ENCODE peak calls at places on chromosome 12, in six cellular contexts. One of them, this sample, is unnamed.
A peak's percentile ranks its signal among the peaks of the same experiment; 100 is the strongest.

GRCh38 chr12:54239568-54239967 is 40.4 kb downstream of the CBX5 start:
- DNase-seq in H1: no peak
- DNase-seq in HepG2: no peak
- DNase-seq in GM12878: no peak
- DNase-seq in K562: no peak
- DNase-seq in HCT116: no peak
- DNase-seq in this sample: no peak

GRCh38 chr12:69908208-69908607 is 83.2 kb downstream of the MYRFL start:
- DNase-seq in HepG2: no peak
- DNase-seq in GM12878: no peak
- DNase-seq in H1: no peak
- DNase-seq in HCT116: no peak
- DNase-seq in K562: no peak
- DNase-seq in this sample: peak; percentile 97

GRCh38 chr12:28780096-28780495 is 369.0 kb upstream of the FAR2 start:
- DNase-seq in H1: no peak
- DNase-seq in HepG2: peak; percentile 12
- DNase-seq in GM12878: no peak
- DNase-seq in K562: no peak
- DNase-seq in HCT116: no peak
- DNase-seq in this sample: peak; percentile 75

GRCh38 chr12:12172106-12172511 is 94.7 kb downstream of the LRP6 start:
- DNase-seq in H1: no peak
- DNase-seq in GM12878: peak; percentile 90
- DNase-seq in HepG2: no peak
- DNase-seq in HCT116: no peak
- DNase-seq in K562: no peak
- DNase-seq in this sample: peak; percentile 9

GRCh38 chr12:26512213-26512612 is 316.8 kb downstream of the SSPN start:
- DNase-seq in K562: no peak
- DNase-seq in GM12878: no peak
- DNase-seq in HepG2: no peak
- DNase-seq in H1: no peak
- DNase-seq in HCT116: no peak
- DNase-seq in this sample: no peak

GRCh38 chr12:106602071-106602470 is 19.3 kb downstream of the RFX4 start:
- DNase-seq in GM12878: no peak
- DNase-seq in HCT116: no peak
- DNase-seq in H1: no peak
- DNase-seq in HepG2: no peak
- DNase-seq in K562: no peak
- DNase-seq in this sample: no peak

GRCh38 chr12:28704477-28705169 is 444.5 kb upstream of the FAR2 start:
- DNase-seq in GM12878: no peak
- DNase-seq in HCT116: no peak
- DNase-seq in H1: no peak
- DNase-seq in HepG2: no peak
- DNase-seq in K562: no peak
- DNase-seq in this sample: no peak

GRCh38 chr12:19251481-19251880 is 121.9 kb downstream of the PLEKHA5 start:
- DNase-seq in HCT116: no peak
- DNase-seq in H1: no peak
- DNase-seq in K562: no peak
- DNase-seq in HepG2: no peak
- DNase-seq in GM12878: no peak
- DNase-seq in this sample: no peak

GRCh38 chr12:86551146-86551571 is 295.0 kb upstream of the MGAT4C start:
- DNase-seq in H1: no peak
- DNase-seq in HepG2: no peak
- DNase-seq in HCT116: no peak
- DNase-seq in K562: no peak
- DNase-seq in GM12878: no peak
- DNase-seq in this sample: no peak

GRCh38 chr12:42855362-42855950 is 265.9 kb upstream of the PRICKLE1 start:
- DNase-seq in GM12878: no peak
- DNase-seq in K562: no peak
- DNase-seq in HepG2: no peak
- DNase-seq in HCT116: no peak
- DNase-seq in H1: no peak
- DNase-seq in this sample: no peak

GRCh38 chr12:115866909-115867525 is 410.5 kb downstream of the MED13L start:
- DNase-seq in GM12878: no peak
- DNase-seq in HCT116: no peak
- DNase-seq in K562: no peak
- DNase-seq in H1: no peak
- DNase-seq in HepG2: peak; percentile 6
- DNase-seq in this sample: no peak

GRCh38 chr12:27785882-27786570 is 6.0 kb upstream of the MANSC4 start:
- DNase-seq in GM12878: no peak
- DNase-seq in HepG2: no peak
- DNase-seq in H1: no peak
- DNase-seq in HCT116: no peak
- DNase-seq in K562: no peak
- DNase-seq in this sample: peak; percentile 39

GRCh38 chr12:67091204-67091603 is 178.0 kb upstream of the CAND1 start:
- DNase-seq in GM12878: no peak
- DNase-seq in H1: no peak
- DNase-seq in K562: no peak
- DNase-seq in HepG2: no peak
- DNase-seq in HCT116: no peak
- DNase-seq in this sample: no peak

GRCh38 chr12:15532364-15532977 is 210.2 kb downstream of the PTPRO start:
- DNase-seq in HepG2: peak; percentile 55
- DNase-seq in K562: no peak
- DNase-seq in H1: peak; percentile 36
- DNase-seq in HCT116: peak; percentile 72
- DNase-seq in GM12878: peak; percentile 36
- DNase-seq in this sample: peak; percentile 41

GRCh38 chr12:12319501-12320322 is 30.3 kb downstream of the MANSC1 start:
- DNase-seq in H1: no peak
- DNase-seq in GM12878: no peak
- DNase-seq in HCT116: no peak
- DNase-seq in HepG2: peak; percentile 30
- DNase-seq in K562: no peak
- DNase-seq in this sample: no peak

GRCh38 chr12:96143392-96143791 is 50.8 kb upstream of the ELK3 start:
- DNase-seq in HCT116: no peak
- DNase-seq in HepG2: no peak
- DNase-seq in GM12878: no peak
- DNase-seq in H1: no peak
- DNase-seq in K562: no peak
- DNase-seq in this sample: no peak

GRCh38 chr12:64452559-64453329 is 824 bp downstream of the TBK1 start:
- DNase-seq in GM12878: no peak
- DNase-seq in H1: no peak
- DNase-seq in K562: no peak
- DNase-seq in HCT116: peak; percentile 52
- DNase-seq in HepG2: peak; percentile 52
- DNase-seq in this sample: peak; percentile 85

GRCh38 chr12:50581226-50582184 is 76.7 kb downstream of the DIP2B start:
- DNase-seq in GM12878: no peak
- DNase-seq in HCT116: no peak
- DNase-seq in K562: no peak
- DNase-seq in HepG2: no peak
- DNase-seq in H1: no peak
- DNase-seq in this sample: no peak

GRCh38 chr12:8078400-8078799 is 3.7 kb upstream of the NECAP1 start:
- DNase-seq in GM12878: no peak
- DNase-seq in K562: peak; percentile 23
- DNase-seq in HepG2: no peak
- DNase-seq in HCT116: peak; percentile 50
- DNase-seq in H1: no peak
- DNase-seq in this sample: peak; percentile 84

GRCh38 chr12:117832459-117833457 is 136.0 kb downstream of the KSR2 start:
- DNase-seq in HepG2: no peak
- DNase-seq in H1: no peak
- DNase-seq in K562: no peak
- DNase-seq in HCT116: no peak
- DNase-seq in GM12878: no peak
- DNase-seq in this sample: no peak

GRCh38 chr12:26746315-26746714 is 86.7 kb downstream of the ITPR2 start:
- DNase-seq in HepG2: no peak
- DNase-seq in GM12878: no peak
- DNase-seq in K562: no peak
- DNase-seq in HCT116: no peak
- DNase-seq in H1: no peak
- DNase-seq in this sample: peak; percentile 35

GRCh38 chr12:69130064-69130463 is 109.3 kb upstream of the CPSF6 start:
- DNase-seq in GM12878: no peak
- DNase-seq in HCT116: no peak
- DNase-seq in H1: no peak
- DNase-seq in K562: no peak
- DNase-seq in HepG2: no peak
- DNase-seq in this sample: no peak

GRCh38 chr12:129844662-129845061 is 59.2 kb downstream of the TMEM132D start:
- DNase-seq in HCT116: no peak
- DNase-seq in K562: no peak
- DNase-seq in HepG2: no peak
- DNase-seq in H1: no peak
- DNase-seq in GM12878: no peak
- DNase-seq in this sample: no peak

GRCh38 chr12:43221216-43221615 is 330.8 kb downstream of the ADAMTS20 start:
- DNase-seq in GM12878: no peak
- DNase-seq in HCT116: no peak
- DNase-seq in K562: no peak
- DNase-seq in H1: no peak
- DNase-seq in HepG2: no peak
- DNase-seq in this sample: no peak

GRCh38 chr12:121182222-121182896 is 27.6 kb upstream of the P2RX4 start:
- DNase-seq in HCT116: no peak
- DNase-seq in K562: no peak
- DNase-seq in GM12878: no peak
- DNase-seq in H1: no peak
- DNase-seq in HepG2: no peak
- DNase-seq in this sample: no peak

GRCh38 chr12:93950321-93950720 is 198.1 kb upstream of the PLXNC1 start:
- DNase-seq in HCT116: no peak
- DNase-seq in HepG2: no peak
- DNase-seq in K562: no peak
- DNase-seq in GM12878: no peak
- DNase-seq in H1: no peak
- DNase-seq in this sample: no peak

GRCh38 chr12:53046655-53047220 is 3.1 kb upstream of the TNS2 start:
- DNase-seq in K562: no peak
- DNase-seq in HepG2: peak; percentile 51
- DNase-seq in H1: no peak
- DNase-seq in HCT116: no peak
- DNase-seq in GM12878: no peak
- DNase-seq in this sample: peak; percentile 66

DNA sequence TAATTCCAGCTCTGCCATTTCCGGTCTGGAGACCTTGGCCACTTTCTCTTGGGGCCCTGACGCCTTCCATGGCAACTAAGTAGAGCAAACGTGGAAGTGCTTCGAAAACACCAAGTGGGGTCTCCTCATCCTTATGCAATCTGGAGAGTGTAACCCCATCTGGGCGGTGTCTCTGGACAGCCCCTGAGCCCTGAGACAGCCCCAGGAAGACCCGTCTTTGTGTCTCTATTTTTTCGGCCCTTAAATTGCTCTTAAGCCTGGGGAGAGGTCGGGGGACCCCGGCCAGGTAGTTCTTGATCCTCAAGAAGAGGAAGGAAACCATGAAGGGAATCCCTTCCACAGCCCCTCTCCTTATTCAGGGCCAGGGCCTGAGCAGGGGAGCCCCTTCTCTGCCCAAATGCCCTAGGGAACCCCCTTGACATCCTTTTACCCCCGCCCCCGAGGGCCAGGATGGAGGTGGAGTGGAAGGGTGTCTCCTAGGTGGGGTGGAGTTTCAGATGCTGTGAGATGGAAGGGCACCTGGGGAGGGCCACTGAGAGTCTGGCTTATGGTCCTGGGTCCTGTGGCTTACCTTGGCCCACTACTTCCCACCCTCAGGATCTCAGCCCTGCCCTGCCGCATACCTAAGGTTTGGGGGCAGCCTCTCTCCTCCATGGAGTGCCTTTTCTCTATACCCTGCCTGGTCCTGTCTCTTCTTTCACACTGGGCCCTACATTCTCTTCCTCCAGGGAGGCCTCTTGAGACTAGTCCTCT is 17.6 kb upstream of the NR4A1 start:
- DNase-seq in HepG2: no peak
- DNase-seq in K562: no peak
- DNase-seq in H1: no peak
- DNase-seq in GM12878: no peak
- DNase-seq in HCT116: no peak
- DNase-seq in this sample: no peak
- H2AFZ ChIP-seq in HepG2: no peak overlapping the region
- H2AFZ ChIP-seq in K562: peak overlapping the region; percentile 97
- H2AFZ ChIP-seq in H1: peak overlapping the region; percentile 11
- H2AFZ ChIP-seq in GM12878: peak overlapping the region; percentile 64
- H2AFZ ChIP-seq in HCT116: no peak overlapping the region
- H2AFZ ChIP-seq in this sample: no peak overlapping the region

GRCh38 chr12:89140580-89141236 is 211.6 kb downstream of the DUSP6 start:
- DNase-seq in HepG2: no peak
- DNase-seq in K562: no peak
- DNase-seq in HCT116: no peak
- DNase-seq in H1: no peak
- DNase-seq in GM12878: no peak
- DNase-seq in this sample: no peak
- TF ChIP-seq MAX in HepG2: no peak
- TF ChIP-seq MAX in K562: no peak
- TF ChIP-seq MAX in HCT116: no peak
- TF ChIP-seq MAX in H1: no peak
- TF ChIP-seq MAX in GM12878: no peak
- TF ChIP-seq MAX in this sample: no peak

GRCh38 chr12:111687255-111687654 is 1.4 kb downstream of the ACAD10 start:
- DNase-seq in HCT116: no peak
- DNase-seq in HepG2: peak; percentile 31
- DNase-seq in K562: peak; percentile 57
- DNase-seq in H1: no peak
- DNase-seq in GM12878: peak; percentile 5
- DNase-seq in this sample: peak; percentile 7

GRCh38 chr12:111687952-111688351 is 2.1 kb downstream of the ACAD10 start:
- DNase-seq in HepG2: no peak
- DNase-seq in H1: no peak
- DNase-seq in K562: no peak
- DNase-seq in HCT116: no peak
- DNase-seq in GM12878: no peak
- DNase-seq in this sample: no peak

GRCh38 chr12:111685322-111685810 is 390 bp downstream of the BRAP start:
- DNase-seq in HCT116: no peak
- DNase-seq in GM12878: no peak
- DNase-seq in K562: no peak
- DNase-seq in H1: no peak
- DNase-seq in HepG2: peak; percentile 12
- DNase-seq in this sample: no peak

GRCh38 chr12:111686574-111687105 is 787 bp downstream of the ACAD10 start:
- DNase-seq in GM12878: no peak
- DNase-seq in H1: no peak
- DNase-seq in K562: no peak
- DNase-seq in HepG2: no peak
- DNase-seq in HCT116: no peak
- DNase-seq in this sample: peak; percentile 14

GRCh38 chr12:111685811-111686573 is at the start of the genes ACAD10 and BRAP:
- DNase-seq in K562: peak; percentile 97
- DNase-seq in H1: peak; percentile 80
- DNase-seq in HCT116: peak; percentile 87
- DNase-seq in HepG2: peak; percentile 89
- DNase-seq in GM12878: peak; percentile 89
- DNase-seq in this sample: peak; percentile 98
- TF ChIP-seq POLR2A in K562: peak; percentile 97
- TF ChIP-seq POLR2A in H1: peak; percentile 98
- TF ChIP-seq POLR2A in HCT116: peak; percentile 81
- TF ChIP-seq POLR2A in HepG2: peak; percentile 95
- TF ChIP-seq POLR2A in GM12878: peak; percentile 99
- TF ChIP-seq POLR2A in this sample: peak; percentile 97

GRCh38 chr12:130924946-130925345 is 28.8 kb upstream of the ADGRD1 start:
- DNase-seq in HepG2: no peak
- DNase-seq in GM12878: no peak
- DNase-seq in H1: no peak
- DNase-seq in K562: no peak
- DNase-seq in HCT116: no peak
- DNase-seq in this sample: no peak
- H2AFZ ChIP-seq in HepG2: no peak overlapping the region
- H2AFZ ChIP-seq in GM12878: no peak overlapping the region
- H2AFZ ChIP-seq in H1: peak overlapping the region; percentile 41
- H2AFZ ChIP-seq in K562: no peak overlapping the region
- H2AFZ ChIP-seq in HCT116: no peak overlapping the region
- H2AFZ ChIP-seq in this sample: no peak overlapping the region